ENCODE peak calls at places on chromosomes 5 and 9, in ten cellular contexts. V is mesenchymal stem cell; G is lower lobe of right lung; X is NT2/D1; F is IMR-90; S is PC-9; I is left ventricle myocardium inferior; T is CD4-positive, alpha-beta memory T cell; P is PC-3; J is sigmoid colon. C is an unnamed sample.

GRCh38 chr9:117334101-117334500 is 80.8 kb downstream of the ASTN2 start:
- DNase-seq in I (no peak), P (no peak), V (no peak), J (no peak), S (no peak), T (no peak), G (no peak), X (no peak), F (no peak), C (no peak)

GRCh38 chr9:73979894-73980264 is 517.3 kb upstream of the RORB start:
- DNase-seq in J (no peak), V (no peak), P (no peak), S (no peak), T (no peak), I (no peak), F (no peak), G (no peak), X (no peak), C (no peak)

GRCh38 chr5:91206734-91207133 is 176.4 kb downstream of the ARRDC3 start:
- DNase-seq in F (peak; percentile 90), I (no peak), S (no peak), G (no peak), P (peak; percentile 70), J (no peak), V (peak; percentile 63), X (no peak), T (no peak), C (no peak)

GRCh38 chr5:117182104-117182503 is 607.5 kb upstream of the SEMA6A start:
- DNase-seq in J (no peak), X (no peak), I (no peak), T (no peak), P (no peak), G (no peak), F (no peak), V (no peak), S (no peak), C (no peak)

GRCh38 chr5:15938961-15939360 is 240.6 kb downstream of the MARCHF11 start:
- DNase-seq in T (no peak), P (peak; percentile 37), S (no peak), V (peak; percentile 34), G (no peak), J (no peak), F (peak; percentile 93), I (no peak), X (no peak), C (no peak)

GRCh38 chr9:35051069-35051967 is 21.1 kb downstream of the VCP start:
- DNase-seq in G (no peak), J (no peak), V (peak; percentile 69), X (peak; percentile 44), P (peak; percentile 61), T (peak; percentile 51), I (peak; percentile 36), F (peak; percentile 57), S (no peak), C (no peak)

GRCh38 chr9:104984121-104984520 is 56.2 kb upstream of the ABCA1 start:
- DNase-seq in S (no peak), J (no peak), G (no peak), X (no peak), P (no peak), I (no peak), V (no peak), T (no peak), F (no peak), C (no peak)

GRCh38 chr5:7856855-7857254 is 5.9 kb upstream of the CFAP90 start:
- DNase-seq in F (peak; percentile 28), S (no peak), G (no peak), T (peak; percentile 45), I (no peak), P (peak; percentile 41), X (peak; percentile 40), J (no peak), V (peak; percentile 34), C (no peak)

GRCh38 chr5:156367602-156368001 is 40.6 kb downstream of the SGCD start:
- DNase-seq in V (peak; percentile 90), J (no peak), P (no peak), I (no peak), X (no peak), G (no peak), T (no peak), S (no peak), F (peak; percentile 97), C (no peak)

GRCh38 chr5:150642567-150642927 is 2.1 kb downstream of the SYNPO start:
- DNase-seq in F (peak; percentile 88), X (no peak), V (peak; percentile 88), J (peak; percentile 94), T (no peak), G (peak; percentile 74), S (peak; percentile 87), P (peak; percentile 94), I (peak; percentile 73), C (peak; percentile 88)

GRCh38 chr5:114477816-114478330 is 116.0 kb downstream of the KCNN2 start:
- DNase-seq in F (peak; percentile 4), J (no peak), T (no peak), G (no peak), I (no peak), V (no peak), P (no peak), S (no peak), X (no peak), C (no peak)

GRCh38 chr5:72799721-72800120 is 16.7 kb upstream of the TNPO1 start:
- DNase-seq in G (no peak), F (no peak), S (no peak), J (no peak), X (no peak), T (no peak), V (no peak), I (no peak), P (no peak), C (no peak)

GRCh38 chr5:174180639-174181038 is 135.1 kb downstream of the NSG2 start:
- DNase-seq in G (no peak), I (no peak), T (no peak), X (no peak), F (no peak), P (no peak), J (no peak), V (no peak), S (no peak), C (no peak)

GRCh38 chr5:140182075-140182709 is 7.2 kb downstream of the CYSTM1 start:
- DNase-seq in F (no peak), I (no peak), V (no peak), J (no peak), G (no peak), T (no peak), P (peak; percentile 54), S (no peak), X (no peak), C (no peak)

GRCh38 chr5:159527546-159527945 is 197.3 kb upstream of the IL12B start:
- DNase-seq in T (no peak), V (no peak), X (no peak), I (no peak), J (no peak), P (no peak), F (no peak), G (no peak), S (no peak), C (no peak)

GRCh38 chr5:158451983-158452710 is 593.2 kb upstream of the CLINT1 start:
- DNase-seq in P (no peak), V (no peak), J (no peak), S (no peak), F (no peak), G (no peak), T (no peak), X (no peak), I (no peak), C (peak; percentile 60)

GRCh38 chr9:127163409-127163808 is 41.0 kb upstream of the ANGPTL2 start:
- DNase-seq in G (no peak), X (no peak), J (no peak), S (no peak), F (peak; percentile 82), P (no peak), V (peak; percentile 80), T (no peak), I (no peak), C (no peak)

GRCh38 chr9:136141716-136142415 is 23.2 kb upstream of the TMEM250 start:
- DNase-seq in J (no peak), G (no peak), S (no peak), V (no peak), T (no peak), F (no peak), P (no peak), I (no peak), X (no peak), C (peak; percentile 63)

GRCh38 chr9:136142416-136142800 is 23.7 kb upstream of the TMEM250 start:
- DNase-seq in T (no peak), J (no peak), I (no peak), V (no peak), X (no peak), P (no peak), G (no peak), F (no peak), S (no peak), C (peak; percentile 24)

GRCh38 chr9:136144450-136144849 is 25.8 kb upstream of the TMEM250 start:
- DNase-seq in I (no peak), X (no peak), P (no peak), S (no peak), F (no peak), V (no peak), G (no peak), J (no peak), T (no peak), C (no peak)

GRCh38 chr9:136142859-136143214 is 24.2 kb upstream of the TMEM250 start:
- DNase-seq in X (no peak), V (no peak), J (no peak), S (no peak), F (no peak), G (no peak), I (no peak), P (no peak), T (no peak), C (peak; percentile 9)

GRCh38 chr9:136143215-136144001 is 24.7 kb upstream of the TMEM250 start:
- DNase-seq in T (no peak), G (no peak), P (peak; percentile 26), X (peak; percentile 74), F (peak; percentile 9), S (no peak), V (peak; percentile 12), I (no peak), J (no peak), C (peak; percentile 74)
- H3K27me3 ChIP-seq in T (no peaks in the 10 kb centered on the region), G (peaks cover 62% of the 10 kb centered on the region), P (no peaks in the 10 kb centered on the region), X (no peaks in the 10 kb centered on the region), F (peaks cover 51% of the 10 kb centered on the region), S (peaks cover 45% of the 10 kb centered on the region), V (peaks cover 40% of the 10 kb centered on the region), I (peaks cover 78% of the 10 kb centered on the region), J (peaks cover 11% of the 10 kb centered on the region), C (no peaks in the 10 kb centered on the region)

GRCh38 chr5:37740331-37741066 is 99.3 kb downstream of the GDNF start:
- DNase-seq in J (no peak), S (peak; percentile 22), I (no peak), F (peak; percentile 31), T (no peak), P (no peak), G (no peak), V (peak; percentile 11), X (no peak), C (no peak)
- H3K4me1 ChIP-seq in J (peaks cover 31% of the 10 kb centered on the region), S (peaks cover 31% of the 10 kb centered on the region), I (peaks cover 8% of the 10 kb centered on the region), F (peaks cover 18% of the 10 kb centered on the region), T (peaks cover 6% of the 10 kb centered on the region), P (peaks cover 21% of the 10 kb centered on the region), G (peaks cover 12% of the 10 kb centered on the region), V (no peaks in the 10 kb centered on the region), X (no peaks in the 10 kb centered on the region), C (no peaks in the 10 kb centered on the region)

GRCh38 chr5:1152156-1152555 is 40.3 kb upstream of the SLC12A7 start:
- DNase-seq in J (no peak), S (no peak), F (no peak), T (no peak), X (no peak), I (no peak), P (no peak), V (no peak), G (no peak), C (no peak)
- H3K27me3 ChIP-seq in J (peaks cover 21% of the 10 kb centered on the region), S (peaks cover 45% of the 10 kb centered on the region), F (peaks cover 64% of the 10 kb centered on the region), T (peaks cover 18% of the 10 kb centered on the region), X (peaks cover 30% of the 10 kb centered on the region), I (peaks cover 43% of the 10 kb centered on the region), P (no peaks in the 10 kb centered on the region), V (peaks cover 62% of the 10 kb centered on the region), G (peaks cover 24% of the 10 kb centered on the region), C (no peaks in the 10 kb centered on the region)

GRCh38 chr5:81005708-81006107 is 45.5 kb downstream of the RASGRF2 start:
- DNase-seq in I (no peak), P (no peak), G (no peak), T (no peak), X (no peak), V (no peak), J (no peak), S (no peak), F (no peak), C (no peak)
- H3K4me1 ChIP-seq in I (peaks cover 44% of the 10 kb centered on the region), P (no peaks in the 10 kb centered on the region), G (no peaks in the 10 kb centered on the region), T (peaks cover 92% of the 10 kb centered on the region), X (no peaks in the 10 kb centered on the region), V (no peaks in the 10 kb centered on the region), J (no peaks in the 10 kb centered on the region), S (no peaks in the 10 kb centered on the region), F (peaks cover 12% of the 10 kb centered on the region), C (peaks cover 3% of the 10 kb centered on the region)

C was measured in right cardiac atrium.